ENCODE peak calls at places on chromosomes 2 and 18, in seven cellular contexts. One of them, this sample, is unnamed.

GRCh38 chr2:169069341-169069740 is at the start of gene DHRS9:
- DNase-seq in activated naive CD4-positive, alpha-beta T cell treated with anti-CD3 and anti-CD28 coated beads, Interleukin-2, amount 10 ng/mL, durations not matched to agents 7 days and 5 days: no peak
- DNase-seq in KG1: no peak
- DNase-seq in neuronal stem cell: no peak
- DNase-seq in GM20000: no peak
- DNase-seq in breast epithelium: no peak
- DNase-seq in tibial artery: no peak
- DNase-seq in this sample: no peak

GRCh38 chr18:12336887-12337286 is 28.8 kb downstream of the TUBB6 start:
- DNase-seq in breast epithelium: no peak
- DNase-seq in neuronal stem cell: no peak
- DNase-seq in KG1: no peak
- DNase-seq in GM20000: no peak
- DNase-seq in tibial artery: no peak
- DNase-seq in activated naive CD4-positive, alpha-beta T cell treated with anti-CD3 and anti-CD28 coated beads, Interleukin-2, amount 10 ng/mL, durations not matched to agents 7 days and 5 days: no peak
- DNase-seq in this sample: no peak

GRCh38 chr2:19873014-19873413 is 28.8 kb downstream of the TTC32 start:
- DNase-seq in tibial artery: no peak
- DNase-seq in neuronal stem cell: no peak
- DNase-seq in breast epithelium: no peak
- DNase-seq in activated naive CD4-positive, alpha-beta T cell treated with anti-CD3 and anti-CD28 coated beads, Interleukin-2, amount 10 ng/mL, durations not matched to agents 7 days and 5 days: no peak
- DNase-seq in GM20000: no peak
- DNase-seq in KG1: no peak
- DNase-seq in this sample: no peak

GRCh38 chr2:226981731-226982373 is 146.0 kb downstream of the RHBDD1 start:
- DNase-seq in GM20000: no peak
- DNase-seq in neuronal stem cell: no peak
- DNase-seq in breast epithelium: no peak
- DNase-seq in KG1: no peak
- DNase-seq in activated naive CD4-positive, alpha-beta T cell treated with anti-CD3 and anti-CD28 coated beads, Interleukin-2, amount 10 ng/mL, durations not matched to agents 7 days and 5 days: no peak
- DNase-seq in tibial artery: no peak
- DNase-seq in this sample: peak; percentile 65

GRCh38 chr2:60047944-60048525 is 505.4 kb downstream of the BCL11A start:
- DNase-seq in activated naive CD4-positive, alpha-beta T cell treated with anti-CD3 and anti-CD28 coated beads, Interleukin-2, amount 10 ng/mL, durations not matched to agents 7 days and 5 days: no peak
- DNase-seq in neuronal stem cell: no peak
- DNase-seq in GM20000: no peak
- DNase-seq in KG1: no peak
- DNase-seq in breast epithelium: no peak
- DNase-seq in tibial artery: no peak
- DNase-seq in this sample: no peak

GRCh38 chr18:9869713-9870430 is 15.9 kb upstream of the TXNDC2 start:
- DNase-seq in tibial artery: no peak
- DNase-seq in KG1: no peak
- DNase-seq in GM20000: peak; percentile 56
- DNase-seq in breast epithelium: no peak
- DNase-seq in neuronal stem cell: no peak
- DNase-seq in activated naive CD4-positive, alpha-beta T cell treated with anti-CD3 and anti-CD28 coated beads, Interleukin-2, amount 10 ng/mL, durations not matched to agents 7 days and 5 days: no peak
- DNase-seq in this sample: peak; percentile 94

GRCh38 chr2:202030676-202031075 is 3.0 kb upstream of the FZD7 start:
- DNase-seq in activated naive CD4-positive, alpha-beta T cell treated with anti-CD3 and anti-CD28 coated beads, Interleukin-2, amount 10 ng/mL, durations not matched to agents 7 days and 5 days: no peak
- DNase-seq in neuronal stem cell: no peak
- DNase-seq in KG1: no peak
- DNase-seq in tibial artery: no peak
- DNase-seq in GM20000: no peak
- DNase-seq in breast epithelium: no peak
- DNase-seq in this sample: no peak

GRCh38 chr2:20516646-20517341 is 69.9 kb downstream of the RHOB start:
- DNase-seq in KG1: no peak
- DNase-seq in tibial artery: no peak
- DNase-seq in activated naive CD4-positive, alpha-beta T cell treated with anti-CD3 and anti-CD28 coated beads, Interleukin-2, amount 10 ng/mL, durations not matched to agents 7 days and 5 days: no peak
- DNase-seq in GM20000: peak; percentile 61
- DNase-seq in neuronal stem cell: no peak
- DNase-seq in breast epithelium: no peak
- DNase-seq in this sample: no peak

GRCh38 chr2:190121971-190122370 is 59.4 kb upstream of the MSTN start:
- DNase-seq in neuronal stem cell: no peak
- DNase-seq in breast epithelium: no peak
- DNase-seq in tibial artery: no peak
- DNase-seq in KG1: no peak
- DNase-seq in activated naive CD4-positive, alpha-beta T cell treated with anti-CD3 and anti-CD28 coated beads, Interleukin-2, amount 10 ng/mL, durations not matched to agents 7 days and 5 days: no peak
- DNase-seq in GM20000: peak; percentile 15
- DNase-seq in this sample: no peak

GRCh38 chr2:20446280-20446916 is 476 bp upstream of the RHOB start:
- DNase-seq in KG1: no peak
- DNase-seq in GM20000: no peak
- DNase-seq in tibial artery: peak; percentile 54
- DNase-seq in neuronal stem cell: no peak
- DNase-seq in breast epithelium: no peak
- DNase-seq in activated naive CD4-positive, alpha-beta T cell treated with anti-CD3 and anti-CD28 coated beads, Interleukin-2, amount 10 ng/mL, durations not matched to agents 7 days and 5 days: no peak
- DNase-seq in this sample: no peak

GRCh38 chr2:3659447-3660432 is 1.7 kb downstream of the ALLC start:
- DNase-seq in breast epithelium: no peak
- DNase-seq in activated naive CD4-positive, alpha-beta T cell treated with anti-CD3 and anti-CD28 coated beads, Interleukin-2, amount 10 ng/mL, durations not matched to agents 7 days and 5 days: no peak
- DNase-seq in GM20000: no peak
- DNase-seq in neuronal stem cell: no peak
- DNase-seq in tibial artery: peak; percentile 12
- DNase-seq in KG1: no peak
- DNase-seq in this sample: no peak

GRCh38 chr18:55586841-55587240 is 1.2 kb downstream of the TCF4 start:
- DNase-seq in tibial artery: no peak
- DNase-seq in GM20000: no peak
- DNase-seq in KG1: no peak
- DNase-seq in breast epithelium: no peak
- DNase-seq in activated naive CD4-positive, alpha-beta T cell treated with anti-CD3 and anti-CD28 coated beads, Interleukin-2, amount 10 ng/mL, durations not matched to agents 7 days and 5 days: no peak
- DNase-seq in neuronal stem cell: no peak
- DNase-seq in this sample: no peak

GRCh38 chr2:240637116-240637900 is 12.0 kb downstream of the GPR35 start:
- DNase-seq in GM20000: no peak
- DNase-seq in neuronal stem cell: no peak
- DNase-seq in KG1: no peak
- DNase-seq in breast epithelium: peak; percentile 46
- DNase-seq in tibial artery: no peak
- DNase-seq in activated naive CD4-positive, alpha-beta T cell treated with anti-CD3 and anti-CD28 coated beads, Interleukin-2, amount 10 ng/mL, durations not matched to agents 7 days and 5 days: no peak
- DNase-seq in this sample: no peak

GRCh38 chr2:54767921-54768320 is 44.5 kb downstream of the EML6 start:
- DNase-seq in GM20000: peak; percentile 24
- DNase-seq in tibial artery: no peak
- DNase-seq in KG1: no peak
- DNase-seq in activated naive CD4-positive, alpha-beta T cell treated with anti-CD3 and anti-CD28 coated beads, Interleukin-2, amount 10 ng/mL, durations not matched to agents 7 days and 5 days: no peak
- DNase-seq in breast epithelium: no peak
- DNase-seq in neuronal stem cell: no peak
- DNase-seq in this sample: no peak

GRCh38 chr2:95343429-95344207 is 46.5 kb downstream of the KCNIP3 start:
- DNase-seq in activated naive CD4-positive, alpha-beta T cell treated with anti-CD3 and anti-CD28 coated beads, Interleukin-2, amount 10 ng/mL, durations not matched to agents 7 days and 5 days: peak; percentile 6
- DNase-seq in neuronal stem cell: no peak
- DNase-seq in KG1: no peak
- DNase-seq in tibial artery: peak; percentile 16
- DNase-seq in GM20000: no peak
- DNase-seq in breast epithelium: peak; percentile 44
- DNase-seq in this sample: no peak

GRCh38 chr2:238596571-238597551 is 170.1 kb downstream of the ASB1 start:
- DNase-seq in neuronal stem cell: no peak
- DNase-seq in tibial artery: peak; percentile 66
- DNase-seq in KG1: no peak
- DNase-seq in GM20000: no peak
- DNase-seq in activated naive CD4-positive, alpha-beta T cell treated with anti-CD3 and anti-CD28 coated beads, Interleukin-2, amount 10 ng/mL, durations not matched to agents 7 days and 5 days: no peak
- DNase-seq in breast epithelium: no peak
- DNase-seq in this sample: no peak

GRCh38 chr2:130300258-130300969 is 42.3 kb upstream of the IMP4 start:
- DNase-seq in neuronal stem cell: no peak
- DNase-seq in activated naive CD4-positive, alpha-beta T cell treated with anti-CD3 and anti-CD28 coated beads, Interleukin-2, amount 10 ng/mL, durations not matched to agents 7 days and 5 days: no peak
- DNase-seq in tibial artery: no peak
- DNase-seq in KG1: no peak
- DNase-seq in breast epithelium: no peak
- DNase-seq in GM20000: no peak
- DNase-seq in this sample: no peak

GRCh38 chr18:45787346-45787745 is 38.1 kb upstream of the SIGLEC15 start:
- DNase-seq in breast epithelium: no peak
- DNase-seq in GM20000: no peak
- DNase-seq in activated naive CD4-positive, alpha-beta T cell treated with anti-CD3 and anti-CD28 coated beads, Interleukin-2, amount 10 ng/mL, durations not matched to agents 7 days and 5 days: no peak
- DNase-seq in neuronal stem cell: no peak
- DNase-seq in KG1: no peak
- DNase-seq in tibial artery: no peak
- DNase-seq in this sample: no peak

GRCh38 chr2:189633392-189633811 is 27.9 kb upstream of the ASNSD1 start:
- DNase-seq in neuronal stem cell: no peak
- DNase-seq in tibial artery: no peak
- DNase-seq in KG1: no peak
- DNase-seq in GM20000: no peak
- DNase-seq in activated naive CD4-positive, alpha-beta T cell treated with anti-CD3 and anti-CD28 coated beads, Interleukin-2, amount 10 ng/mL, durations not matched to agents 7 days and 5 days: peak; percentile 30
- DNase-seq in breast epithelium: no peak
- DNase-seq in this sample: no peak

GRCh38 chr2:169363570-169364150 is 1.3 kb upstream of the LRP2 start:
- DNase-seq in GM20000: peak; percentile 75
- DNase-seq in tibial artery: no peak
- DNase-seq in neuronal stem cell: peak; percentile 67
- DNase-seq in activated naive CD4-positive, alpha-beta T cell treated with anti-CD3 and anti-CD28 coated beads, Interleukin-2, amount 10 ng/mL, durations not matched to agents 7 days and 5 days: peak; percentile 69
- DNase-seq in KG1: no peak
- DNase-seq in breast epithelium: peak; percentile 58
- DNase-seq in this sample: peak; percentile 16

GRCh38 chr2:233977296-233977837 is 60.2 kb downstream of the TRPM8 start:
- DNase-seq in tibial artery: no peak
- DNase-seq in KG1: no peak
- DNase-seq in GM20000: no peak
- DNase-seq in activated naive CD4-positive, alpha-beta T cell treated with anti-CD3 and anti-CD28 coated beads, Interleukin-2, amount 10 ng/mL, durations not matched to agents 7 days and 5 days: no peak
- DNase-seq in neuronal stem cell: no peak
- DNase-seq in breast epithelium: no peak
- DNase-seq in this sample: no peak

GRCh38 chr2:100704156-100704555 is 115.8 kb upstream of the NPAS2 start:
- DNase-seq in tibial artery: no peak
- DNase-seq in activated naive CD4-positive, alpha-beta T cell treated with anti-CD3 and anti-CD28 coated beads, Interleukin-2, amount 10 ng/mL, durations not matched to agents 7 days and 5 days: no peak
- DNase-seq in KG1: no peak
- DNase-seq in GM20000: no peak
- DNase-seq in neuronal stem cell: no peak
- DNase-seq in breast epithelium: no peak
- DNase-seq in this sample: no peak

GRCh38 chr2:173962583-173963110 is 2.5 kb downstream of the SP3 start:
- DNase-seq in tibial artery: no peak
- DNase-seq in breast epithelium: no peak
- DNase-seq in neuronal stem cell: no peak
- DNase-seq in GM20000: peak; percentile 10
- DNase-seq in KG1: peak; percentile 17
- DNase-seq in activated naive CD4-positive, alpha-beta T cell treated with anti-CD3 and anti-CD28 coated beads, Interleukin-2, amount 10 ng/mL, durations not matched to agents 7 days and 5 days: no peak
- DNase-seq in this sample: peak; percentile 35

GRCh38 chr2:99417396-99417795 is 72.4 kb downstream of the REV1 start:
- DNase-seq in KG1: no peak
- DNase-seq in tibial artery: no peak
- DNase-seq in breast epithelium: no peak
- DNase-seq in GM20000: no peak
- DNase-seq in neuronal stem cell: no peak
- DNase-seq in activated naive CD4-positive, alpha-beta T cell treated with anti-CD3 and anti-CD28 coated beads, Interleukin-2, amount 10 ng/mL, durations not matched to agents 7 days and 5 days: no peak
- DNase-seq in this sample: no peak

GRCh38 chr2:195520671-195521155 is 136.3 kb upstream of the SLC39A10 start:
- DNase-seq in KG1: no peak
- DNase-seq in tibial artery: no peak
- DNase-seq in activated naive CD4-positive, alpha-beta T cell treated with anti-CD3 and anti-CD28 coated beads, Interleukin-2, amount 10 ng/mL, durations not matched to agents 7 days and 5 days: no peak
- DNase-seq in breast epithelium: no peak
- DNase-seq in neuronal stem cell: no peak
- DNase-seq in GM20000: no peak
- DNase-seq in this sample: no peak

GRCh38 chr18:13461488-13461887 is 242.9 kb downstream of the LDLRAD4 start:
- DNase-seq in GM20000: no peak
- DNase-seq in activated naive CD4-positive, alpha-beta T cell treated with anti-CD3 and anti-CD28 coated beads, Interleukin-2, amount 10 ng/mL, durations not matched to agents 7 days and 5 days: no peak
- DNase-seq in KG1: no peak
- DNase-seq in tibial artery: no peak
- DNase-seq in neuronal stem cell: no peak
- DNase-seq in breast epithelium: no peak
- DNase-seq in this sample: no peak

GRCh38 chr2:176297067-176297466 is 27.8 kb downstream of the MTX2 start:
- DNase-seq in KG1: no peak
- DNase-seq in GM20000: no peak
- DNase-seq in tibial artery: no peak
- DNase-seq in neuronal stem cell: no peak
- DNase-seq in breast epithelium: no peak
- DNase-seq in activated naive CD4-positive, alpha-beta T cell treated with anti-CD3 and anti-CD28 coated beads, Interleukin-2, amount 10 ng/mL, durations not matched to agents 7 days and 5 days: no peak
- DNase-seq in this sample: no peak

GRCh38 chr2:31703253-31703652 is 122.5 kb upstream of the SRD5A2 start:
- DNase-seq in KG1: no peak
- DNase-seq in tibial artery: no peak
- DNase-seq in neuronal stem cell: no peak
- DNase-seq in breast epithelium: no peak
- DNase-seq in GM20000: no peak
- DNase-seq in activated naive CD4-positive, alpha-beta T cell treated with anti-CD3 and anti-CD28 coated beads, Interleukin-2, amount 10 ng/mL, durations not matched to agents 7 days and 5 days: no peak
- DNase-seq in this sample: no peak

GRCh38 chr2:241619602-241620418 is 17.1 kb downstream of the THAP4 start:
- DNase-seq in breast epithelium: no peak
- DNase-seq in KG1: no peak
- DNase-seq in activated naive CD4-positive, alpha-beta T cell treated with anti-CD3 and anti-CD28 coated beads, Interleukin-2, amount 10 ng/mL, durations not matched to agents 7 days and 5 days: no peak
- DNase-seq in tibial artery: no peak
- DNase-seq in GM20000: no peak
- DNase-seq in neuronal stem cell: no peak
- DNase-seq in this sample: no peak

GRCh38 chr18:42437646-42438045 is 482.6 kb downstream of the PIK3C3 start:
- DNase-seq in neuronal stem cell: no peak
- DNase-seq in tibial artery: no peak
- DNase-seq in breast epithelium: no peak
- DNase-seq in GM20000: no peak
- DNase-seq in activated naive CD4-positive, alpha-beta T cell treated with anti-CD3 and anti-CD28 coated beads, Interleukin-2, amount 10 ng/mL, durations not matched to agents 7 days and 5 days: no peak
- DNase-seq in KG1: no peak
- DNase-seq in this sample: no peak

GRCh38 chr18:3395466-3395865 is 54.5 kb upstream of the TGIF1 start:
- DNase-seq in tibial artery: no peak
- DNase-seq in breast epithelium: no peak
- DNase-seq in GM20000: no peak
- DNase-seq in neuronal stem cell: no peak
- DNase-seq in activated naive CD4-positive, alpha-beta T cell treated with anti-CD3 and anti-CD28 coated beads, Interleukin-2, amount 10 ng/mL, durations not matched to agents 7 days and 5 days: no peak
- DNase-seq in KG1: no peak
- DNase-seq in this sample: no peak

GRCh38 chr2:144429396-144430112 is 90.4 kb downstream of the ZEB2 start:
- DNase-seq in KG1: no peak
- DNase-seq in tibial artery: no peak
- DNase-seq in activated naive CD4-positive, alpha-beta T cell treated with anti-CD3 and anti-CD28 coated beads, Interleukin-2, amount 10 ng/mL, durations not matched to agents 7 days and 5 days: no peak
- DNase-seq in breast epithelium: no peak
- DNase-seq in GM20000: no peak
- DNase-seq in neuronal stem cell: no peak
- DNase-seq in this sample: no peak

GRCh38 chr18:8507881-8508280 is 101.4 kb upstream of the RAB12 start:
- DNase-seq in neuronal stem cell: no peak
- DNase-seq in activated naive CD4-positive, alpha-beta T cell treated with anti-CD3 and anti-CD28 coated beads, Interleukin-2, amount 10 ng/mL, durations not matched to agents 7 days and 5 days: no peak
- DNase-seq in tibial artery: no peak
- DNase-seq in KG1: no peak
- DNase-seq in GM20000: no peak
- DNase-seq in breast epithelium: no peak
- DNase-seq in this sample: no peak

GRCh38 chr2:102111823-102112222 is 30.7 kb upstream of the IL1R1 start:
- DNase-seq in neuronal stem cell: no peak
- DNase-seq in tibial artery: no peak
- DNase-seq in GM20000: no peak
- DNase-seq in KG1: no peak
- DNase-seq in activated naive CD4-positive, alpha-beta T cell treated with anti-CD3 and anti-CD28 coated beads, Interleukin-2, amount 10 ng/mL, durations not matched to agents 7 days and 5 days: no peak
- DNase-seq in breast epithelium: no peak
- DNase-seq in this sample: no peak

GRCh38 chr2:66390152-66390551 is 44.8 kb upstream of the MEIS1 start:
- DNase-seq in breast epithelium: no peak
- DNase-seq in KG1: no peak
- DNase-seq in tibial artery: no peak
- DNase-seq in activated naive CD4-positive, alpha-beta T cell treated with anti-CD3 and anti-CD28 coated beads, Interleukin-2, amount 10 ng/mL, durations not matched to agents 7 days and 5 days: no peak
- DNase-seq in GM20000: no peak
- DNase-seq in neuronal stem cell: no peak
- DNase-seq in this sample: no peak

GRCh38 chr18:76736309-76736708 is 86.0 kb upstream of the ZNF236 start:
- DNase-seq in GM20000: no peak
- DNase-seq in KG1: no peak
- DNase-seq in tibial artery: no peak
- DNase-seq in neuronal stem cell: no peak
- DNase-seq in breast epithelium: no peak
- DNase-seq in activated naive CD4-positive, alpha-beta T cell treated with anti-CD3 and anti-CD28 coated beads, Interleukin-2, amount 10 ng/mL, durations not matched to agents 7 days and 5 days: no peak
- DNase-seq in this sample: no peak

GRCh38 chr2:9010866-9011265 is 7.4 kb upstream of the MBOAT2 start:
- DNase-seq in activated naive CD4-positive, alpha-beta T cell treated with anti-CD3 and anti-CD28 coated beads, Interleukin-2, amount 10 ng/mL, durations not matched to agents 7 days and 5 days: no peak
- DNase-seq in KG1: no peak
- DNase-seq in neuronal stem cell: no peak
- DNase-seq in GM20000: no peak
- DNase-seq in tibial artery: no peak
- DNase-seq in breast epithelium: no peak
- DNase-seq in this sample: no peak

GRCh38 chr2:85925216-85925671 is 36.5 kb upstream of the ST3GAL5 start:
- DNase-seq in activated naive CD4-positive, alpha-beta T cell treated with anti-CD3 and anti-CD28 coated beads, Interleukin-2, amount 10 ng/mL, durations not matched to agents 7 days and 5 days: no peak
- DNase-seq in KG1: no peak
- DNase-seq in breast epithelium: no peak
- DNase-seq in tibial artery: no peak
- DNase-seq in neuronal stem cell: no peak
- DNase-seq in GM20000: no peak
- DNase-seq in this sample: no peak